ENCODE peak calls at places on chromosomes 4 and X, in seven cellular contexts. Z is HCT116; O is MM.1S; D is HCEC 1CT; G is activated CD8-positive, alpha-beta memory T cell treated with anti-CD3 and anti-CD28 coated beads, Interleukin-2, amount 50 U/mL, for 48 hours; S is ELF-1; T is mucosa of descending colon. E is an unnamed sample.

GRCh38 chr4:147831452-147832192 is 99.7 kb downstream of the ARHGAP10 start:
- DNase-seq in Z (peak; percentile 87), O (no peak), D (peak; percentile 81), G (no peak), S (peak; percentile 53), T (peak; percentile 34), E (peak; percentile 92)

GRCh38 chr4:175961604-175962003 is 104.0 kb upstream of the WDR17 start:
- DNase-seq in Z (no peak), O (no peak), D (no peak), G (no peak), S (no peak), T (no peak), E (no peak)

GRCh38 chrX:12721042-12721441 is 70.2 kb upstream of the PRPS2 start:
- DNase-seq in Z (no peak), O (no peak), D (no peak), G (no peak), S (peak; percentile 66), T (no peak), E (no peak)

GRCh38 chr4:182738283-182739047 is 178.7 kb downstream of the DCTD start:
- DNase-seq in Z (no peak), O (no peak), D (peak; percentile 20), G (no peak), S (no peak), T (no peak), E (no peak)

GRCh38 chr4:123832173-123833026 is 435.8 kb downstream of the SPRY1 start:
- DNase-seq in Z (no peak), O (no peak), D (peak; percentile 95), G (no peak), S (peak; percentile 12), T (peak; percentile 18), E (peak; percentile 3)

GRCh38 chr4:165016971-165017370 is 14.8 kb upstream of the TRIM60 start:
- DNase-seq in Z (peak; percentile 32), O (no peak), D (peak; percentile 2), G (no peak), S (peak; percentile 66), T (no peak), E (no peak)

GRCh38 chr4:55396305-55397023 is 707 bp downstream of the TMEM165 start:
- DNase-seq in Z (no peak), O (peak; percentile 21), D (peak; percentile 59), G (peak; percentile 71), S (peak; percentile 72), T (peak; percentile 58), E (no peak)

GRCh38 chr4:85938902-85939301 is 421.0 kb downstream of the MAPK10 start:
- DNase-seq in Z (no peak), O (no peak), D (no peak), G (no peak), S (no peak), T (no peak), E (no peak)

GRCh38 chr4:21638171-21638715 is 310.3 kb downstream of the KCNIP4 start:
- DNase-seq in Z (no peak), O (no peak), D (no peak), G (no peak), S (no peak), T (no peak), E (no peak)

GRCh38 chr4:13947921-13948320 is 320.4 kb upstream of the BOD1L1 start:
- DNase-seq in Z (no peak), O (no peak), D (no peak), G (no peak), S (no peak), T (no peak), E (no peak)

GRCh38 chr4:108783666-108784463 is 21.0 kb upstream of the ETNPPL start:
- DNase-seq in Z (peak; percentile 12), O (peak; percentile 30), D (no peak), G (no peak), S (no peak), T (no peak), E (peak; percentile 17)

GRCh38 chrX:9605484-9605883 is 140.6 kb downstream of the TBL1X start:
- DNase-seq in Z (no peak), O (no peak), D (no peak), G (no peak), S (no peak), T (no peak), E (no peak)

GRCh38 chr4:163565228-163566040 is 70.9 kb downstream of the TMA16 start:
- DNase-seq in Z (no peak), O (no peak), D (no peak), G (no peak), S (no peak), T (no peak), E (no peak)

GRCh38 chr4:1874207-1874606 is 3.0 kb downstream of the NSD2 start:
- DNase-seq in Z (no peak), O (no peak), D (no peak), G (no peak), S (peak; percentile 42), T (no peak), E (no peak)

GRCh38 chrX:9352683-9353430 is 112.0 kb upstream of the TBL1X start:
- DNase-seq in Z (no peak), O (peak; percentile 80), D (peak; percentile 66), G (peak; percentile 58), S (peak; percentile 14), T (peak; percentile 28), E (peak; percentile 94)

GRCh38 chrX:109826954-109827708 is 94.1 kb upstream of the ACSL4 start:
- DNase-seq in Z (no peak), O (no peak), D (peak; percentile 84), G (no peak), S (peak; percentile 77), T (no peak), E (no peak)

GRCh38 chr4:129080129-129080528 is 13.2 kb downstream of the SCLT1 start:
- DNase-seq in Z (no peak), O (no peak), D (no peak), G (no peak), S (no peak), T (no peak), E (no peak)

GRCh38 chr4:122625156-122625555 is 4.3 kb upstream of the IL21 start:
- DNase-seq in Z (no peak), O (no peak), D (no peak), G (no peak), S (no peak), T (no peak), E (no peak)

GRCh38 chr4:76644831-76645485 is 209.9 kb downstream of the SHROOM3 start:
- DNase-seq in Z (no peak), O (no peak), D (no peak), G (no peak), S (no peak), T (no peak), E (no peak)

GRCh38 chrX:38045697-38046096 is 39.3 kb downstream of the SYTL5 start:
- DNase-seq in Z (no peak), O (no peak), D (no peak), G (no peak), S (no peak), T (no peak), E (no peak)

GRCh38 chr4:55947254-55947882 is 1.4 kb upstream of the CEP135 start:
- DNase-seq in Z (no peak), O (peak; percentile 43), D (peak; percentile 12), G (no peak), S (no peak), T (peak; percentile 7), E (peak; percentile 96)

GRCh38 chr4:6673660-6674499 is 19.8 kb upstream of the S100P start:
- DNase-seq in Z (peak; percentile 94), O (peak; percentile 96), D (peak; percentile 86), G (peak; percentile 96), S (peak; percentile 94), T (peak; percentile 91), E (peak; percentile 94)

GRCh38 chr4:156983366-156983765 is 11.8 kb upstream of the PDGFC start:
- DNase-seq in Z (no peak), O (peak; percentile 9), D (peak; percentile 41), G (no peak), S (no peak), T (no peak), E (no peak)

GRCh38 chrX:98379134-98379533 is 1495.4 kb downstream of the RPA4 start:
- DNase-seq in Z (no peak), O (no peak), D (no peak), G (no peak), S (no peak), T (no peak), E (no peak)

GRCh38 chr4:82758701-82759685 is 39.6 kb downstream of the SCD5 start:
- DNase-seq in Z (no peak), O (no peak), D (no peak), G (no peak), S (no peak), T (no peak), E (no peak)

GRCh38 chr4:17557880-17558279 is 19.1 kb upstream of the LAP3 start:
- DNase-seq in Z (no peak), O (no peak), D (no peak), G (no peak), S (no peak), T (no peak), E (no peak)

GRCh38 chrX:135421537-135421931 is 210 bp upstream of the SMIM10L2A start:
- DNase-seq in Z (peak; percentile 62), O (peak; percentile 73), D (peak; percentile 24), G (peak; percentile 90), S (peak; percentile 94), T (peak; percentile 85), E (peak; percentile 67)

GRCh38 chr4:83214079-83214478 is 70.5 kb downstream of the COQ2 start:
- DNase-seq in Z (no peak), O (no peak), D (no peak), G (no peak), S (no peak), T (no peak), E (no peak)

GRCh38 chr4:122759639-122760310 is 27.3 kb downstream of the BBS12 start:
- DNase-seq in Z (no peak), O (no peak), D (peak; percentile 30), G (no peak), S (no peak), T (no peak), E (no peak)

GRCh38 chrX:30561191-30561590 is 16.4 kb downstream of the TASL start:
- DNase-seq in Z (no peak), O (peak; percentile 24), D (no peak), G (no peak), S (no peak), T (peak; percentile 4), E (no peak)

GRCh38 chr4:54585321-54586000 is 72.3 kb upstream of the KIT start:
- DNase-seq in Z (no peak), O (no peak), D (peak; percentile 4), G (no peak), S (no peak), T (no peak), E (no peak)

GRCh38 chr4:166091914-166092510 is 219.0 kb downstream of the TLL1 start:
- DNase-seq in Z (peak; percentile 15), O (peak; percentile 61), D (peak; percentile 39), G (no peak), S (no peak), T (peak; percentile 23), E (peak; percentile 18)

GRCh38 chr4:77158487-77158861 is 1.5 kb downstream of the CCNG2 start:
- DNase-seq in Z (no peak), O (no peak), D (no peak), G (no peak), S (no peak), T (no peak), E (no peak)

GRCh38 chrX:8815460-8816065 is 14.4 kb upstream of the FAM9A start:
- DNase-seq in Z (peak; percentile 2), O (peak; percentile 27), D (no peak), G (no peak), S (peak; percentile 47), T (peak; percentile 63), E (no peak)

GRCh38 chr4:76550966-76551780 is 116.1 kb downstream of the SHROOM3 start:
- DNase-seq in Z (no peak), O (no peak), D (no peak), G (no peak), S (no peak), T (no peak), E (no peak)

E was measured in MV-4-11.